ENCODE peak calls at places on chromosome 1, in ten cellular contexts. K, Q, L, R, A, W, D, N, V and F are unnamed samples.

GRCh38 chr1:7265771-7266371 is 480.6 kb downstream of the CAMTA1 start:
- DNase-seq in K (no peak), Q (peak; percentile 95), L (no peak), R (peak; percentile 79), A (peak; percentile 59), W (peak; percentile 83), D (peak; percentile 97), N (peak; percentile 79), V (no peak), F (no peak)

GRCh38 chr1:178810585-178810984 is 60.3 kb downstream of the ANGPTL1 start:
- DNase-seq in K (no peak), Q (no peak), L (no peak), R (no peak), A (no peak), W (no peak), D (no peak), N (no peak), V (no peak), F (no peak)

GRCh38 chr1:17721444-17721843 is 33.7 kb upstream of the ACTL8 start:
- DNase-seq in K (no peak), Q (no peak), L (no peak), R (no peak), A (no peak), W (no peak), D (no peak), N (no peak), V (no peak), F (no peak)

GRCh38 chr1:206735553-206736031 is 35.0 kb upstream of the IL19 start:
- DNase-seq in K (no peak), Q (no peak), L (no peak), R (no peak), A (no peak), W (no peak), D (peak; percentile 50), N (no peak), V (no peak), F (no peak)

GRCh38 chr1:35592991-35593769 is 20.1 kb downstream of the TFAP2E start:
- DNase-seq in K (no peak), Q (no peak), L (no peak), R (no peak), A (no peak), W (no peak), D (no peak), N (no peak), V (no peak), F (no peak)

GRCh38 chr1:70685300-70686286 is 274.5 kb downstream of the CTH start:
- DNase-seq in K (peak; percentile 4), Q (peak; percentile 51), L (peak; percentile 29), R (peak; percentile 26), A (peak; percentile 73), W (peak; percentile 57), D (peak; percentile 48), N (peak; percentile 68), V (peak; percentile 80), F (peak; percentile 37)

GRCh38 chr1:177998696-177999631 is 29.1 kb upstream of the SEC16B start:
- DNase-seq in K (no peak), Q (no peak), L (no peak), R (no peak), A (no peak), W (no peak), D (no peak), N (no peak), V (no peak), F (no peak)

GRCh38 chr1:97013904-97014303 is 292.3 kb downstream of the PTBP2 start:
- DNase-seq in K (no peak), Q (no peak), L (no peak), R (no peak), A (peak; percentile 46), W (no peak), D (peak; percentile 76), N (no peak), V (no peak), F (no peak)

GRCh38 chr1:164748253-164748899 is 189.4 kb downstream of the PBX1 start:
- DNase-seq in K (no peak), Q (no peak), L (peak; percentile 55), R (peak; percentile 92), A (peak; percentile 98), W (no peak), D (peak; percentile 99), N (peak; percentile 10), V (no peak), F (no peak)

GRCh38 chr1:195979646-195980045 is 628.6 kb downstream of the KCNT2 start:
- DNase-seq in K (no peak), Q (no peak), L (no peak), R (no peak), A (no peak), W (no peak), D (no peak), N (no peak), V (no peak), F (no peak)

GRCh38 chr1:189275786-189276185 is 1201.9 kb downstream of the BRINP3 start:
- DNase-seq in K (no peak), Q (no peak), L (no peak), R (no peak), A (no peak), W (no peak), D (peak; percentile 41), N (no peak), V (no peak), F (no peak)

GRCh38 chr1:57377731-57378139 is 46.1 kb downstream of the DAB1 start:
- DNase-seq in K (no peak), Q (no peak), L (no peak), R (no peak), A (no peak), W (no peak), D (no peak), N (no peak), V (peak; percentile 22), F (no peak)

GRCh38 chr1:203652718-203653461 is 26.3 kb downstream of the ATP2B4 start:
- DNase-seq in K (no peak), Q (no peak), L (no peak), R (no peak), A (no peak), W (no peak), D (no peak), N (no peak), V (no peak), F (no peak)

GRCh38 chr1:76012341-76013208 is 62.0 kb upstream of the ST6GALNAC3 start:
- DNase-seq in K (no peak), Q (no peak), L (no peak), R (no peak), A (peak; percentile 22), W (no peak), D (peak; percentile 2), N (no peak), V (no peak), F (no peak)

GRCh38 chr1:182051938-182052337 is 9.6 kb downstream of the ZNF648 start:
- DNase-seq in K (no peak), Q (no peak), L (no peak), R (no peak), A (no peak), W (no peak), D (no peak), N (no peak), V (no peak), F (no peak)
- TF ChIP-seq CTCF in K (no peak), Q (no peak), L (no peak), R (no peak), A (no peak), W (no peak), D (no peak), N (no peak), V (no peak), F (no peak)

GRCh38 chr1:72283204-72284083 is 1.1 kb upstream of the NEGR1 start:
- DNase-seq in K (no peak), Q (peak; percentile 94), L (peak; percentile 79), R (no peak), A (peak; percentile 88), W (peak; percentile 73), D (peak; percentile 67), N (no peak), V (peak; percentile 60), F (no peak)
- TF ChIP-seq CTCF in K (no peak), Q (no peak), L (no peak), R (no peak), A (no peak), W (no peak), D (no peak), N (no peak), V (no peak), F (no peak)

DNA sequence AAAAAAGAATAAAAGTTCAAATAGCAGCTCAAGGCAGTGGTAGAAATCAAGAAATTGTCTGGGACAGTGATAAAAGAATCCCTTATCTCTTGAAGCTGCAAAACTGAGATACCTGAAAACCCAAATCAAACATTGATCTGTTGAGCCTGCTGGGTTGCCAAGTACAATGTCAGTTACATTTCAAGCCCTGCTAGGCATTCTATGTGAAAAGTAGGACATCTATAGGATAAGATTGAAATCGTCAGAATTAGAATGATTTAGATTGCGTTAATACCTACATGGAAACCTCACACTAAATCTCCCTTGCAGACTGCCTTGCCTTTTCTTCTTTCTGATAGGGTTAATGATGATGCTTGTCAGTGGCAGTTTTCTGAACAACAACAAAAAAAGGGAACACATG is 1684.4 kb upstream of the B3GALT2 start:
- DNase-seq in K (no peak), Q (no peak), L (no peak), R (no peak), A (no peak), W (no peak), D (no peak), N (no peak), V (peak; percentile 2), F (no peak)
- TF ChIP-seq CTCF in K (no peak), Q (no peak), L (no peak), R (no peak), A (no peak), W (no peak), D (no peak), N (no peak), V (no peak), F (no peak)

GRCh38 chr1:161051219-161051618 is 5.4 kb upstream of the USF1 start:
- DNase-seq in K (no peak), Q (no peak), L (no peak), R (no peak), A (no peak), W (no peak), D (no peak), N (no peak), V (no peak), F (no peak)

GRCh38 chr1:161054232-161054631 is 8.5 kb upstream of the USF1 start:
- DNase-seq in K (no peak), Q (peak; percentile 41), L (no peak), R (no peak), A (no peak), W (no peak), D (no peak), N (no peak), V (no peak), F (no peak)

GRCh38 chr1:161052899-161053298 is 7.1 kb upstream of the USF1 start:
- DNase-seq in K (no peak), Q (peak; percentile 38), L (no peak), R (no peak), A (no peak), W (no peak), D (peak; percentile 21), N (no peak), V (no peak), F (no peak)

GRCh38 chr1:161059293-161059692 is 10.4 kb downstream of the ARHGAP30 start:
- DNase-seq in K (no peak), Q (no peak), L (no peak), R (no peak), A (no peak), W (no peak), D (no peak), N (no peak), V (no peak), F (no peak)

DNA sequence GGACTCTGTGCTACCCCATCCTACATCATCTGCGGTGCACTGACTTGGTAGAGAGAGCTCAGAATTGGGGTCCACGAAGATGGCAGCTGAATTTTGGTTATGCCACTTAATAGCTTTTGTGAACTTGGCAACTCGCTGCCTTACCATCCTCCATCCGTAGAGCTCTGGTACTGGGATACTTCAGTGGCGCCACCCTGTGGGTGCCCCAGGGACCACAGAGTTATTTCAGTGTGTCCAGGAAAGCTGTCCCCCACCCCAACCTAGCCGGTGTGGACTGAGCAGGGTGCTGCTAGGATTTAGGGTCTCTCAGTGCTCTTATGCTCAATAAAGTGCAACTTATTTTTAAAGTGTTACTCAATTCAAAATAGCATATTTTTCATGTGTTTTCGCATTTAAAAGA is 9.0 kb upstream of the USF1 start:
- DNase-seq in K (no peak), Q (peak; percentile 26), L (no peak), R (no peak), A (no peak), W (no peak), D (no peak), N (no peak), V (no peak), F (no peak)
- TF ChIP-seq CTCF in K (peak; percentile 32), Q (no peak), L (no peak), R (peak; percentile 15), A (no peak), W (peak; percentile 34), D (no peak), N (no peak), V (peak; percentile 16), F (no peak)